ENCODE peak calls at places on chromosomes 12 and 14, in seven cellular contexts. One of them, this sample, is unnamed.

GRCh38 chr12:34286934-34287333 is 264.6 kb downstream of the ALG10 start:
- DNase-seq in endothelial cell of umbilical vein: no peak
- DNase-seq in osteocyte: peak; percentile 75
- DNase-seq in astrocyte of the spinal cord: no peak
- DNase-seq in A549: no peak
- DNase-seq in left ventricle myocardium inferior: no peak
- DNase-seq in MCF 10A: no peak
- DNase-seq in this sample: no peak

GRCh38 chr12:9649532-9649940 is 20.0 kb upstream of the CLEC2D start:
- DNase-seq in MCF 10A: peak; percentile 60
- DNase-seq in A549: no peak
- DNase-seq in osteocyte: no peak
- DNase-seq in endothelial cell of umbilical vein: no peak
- DNase-seq in astrocyte of the spinal cord: peak; percentile 8
- DNase-seq in left ventricle myocardium inferior: no peak
- DNase-seq in this sample: no peak

GRCh38 chr14:36111822-36112583 is 64.5 kb downstream of the PTCSC3 start:
- DNase-seq in MCF 10A: no peak
- DNase-seq in osteocyte: no peak
- DNase-seq in endothelial cell of umbilical vein: no peak
- DNase-seq in A549: no peak
- DNase-seq in astrocyte of the spinal cord: no peak
- DNase-seq in left ventricle myocardium inferior: no peak
- DNase-seq in this sample: no peak

GRCh38 chr14:92360666-92361370 is 37.9 kb downstream of the SLC24A4 start:
- DNase-seq in A549: no peak
- DNase-seq in osteocyte: no peak
- DNase-seq in left ventricle myocardium inferior: no peak
- DNase-seq in MCF 10A: no peak
- DNase-seq in endothelial cell of umbilical vein: no peak
- DNase-seq in astrocyte of the spinal cord: no peak
- DNase-seq in this sample: no peak

GRCh38 chr14:78710963-78711362 is 540.8 kb downstream of the NRXN3 start:
- DNase-seq in left ventricle myocardium inferior: no peak
- DNase-seq in astrocyte of the spinal cord: no peak
- DNase-seq in osteocyte: no peak
- DNase-seq in endothelial cell of umbilical vein: no peak
- DNase-seq in A549: no peak
- DNase-seq in MCF 10A: no peak
- DNase-seq in this sample: no peak

GRCh38 chr14:56081139-56081538 is 37.1 kb upstream of the PELI2 start:
- DNase-seq in A549: no peak
- DNase-seq in left ventricle myocardium inferior: no peak
- DNase-seq in osteocyte: no peak
- DNase-seq in endothelial cell of umbilical vein: no peak
- DNase-seq in MCF 10A: no peak
- DNase-seq in astrocyte of the spinal cord: no peak
- DNase-seq in this sample: no peak

GRCh38 chr12:124030510-124030909 is 57.5 kb downstream of the ZNF664 start:
- DNase-seq in osteocyte: no peak
- DNase-seq in A549: no peak
- DNase-seq in endothelial cell of umbilical vein: peak; percentile 33
- DNase-seq in MCF 10A: peak; percentile 13
- DNase-seq in astrocyte of the spinal cord: peak; percentile 61
- DNase-seq in left ventricle myocardium inferior: no peak
- DNase-seq in this sample: peak; percentile 40

GRCh38 chr12:108643941-108644742 is 10.4 kb upstream of the SELPLG start:
- DNase-seq in endothelial cell of umbilical vein: peak; percentile 92
- DNase-seq in left ventricle myocardium inferior: no peak
- DNase-seq in osteocyte: no peak
- DNase-seq in astrocyte of the spinal cord: peak; percentile 70
- DNase-seq in MCF 10A: peak; percentile 80
- DNase-seq in A549: peak; percentile 58
- DNase-seq in this sample: no peak

GRCh38 chr12:5083955-5084849 is 40.5 kb downstream of the KCNA5 start:
- DNase-seq in astrocyte of the spinal cord: peak; percentile 73
- DNase-seq in endothelial cell of umbilical vein: peak; percentile 59
- DNase-seq in MCF 10A: peak; percentile 33
- DNase-seq in A549: peak; percentile 63
- DNase-seq in osteocyte: peak; percentile 30
- DNase-seq in left ventricle myocardium inferior: no peak
- DNase-seq in this sample: no peak

GRCh38 chr14:24266344-24267244 is 3.6 kb upstream of the TGM1 start:
- DNase-seq in astrocyte of the spinal cord: no peak
- DNase-seq in A549: no peak
- DNase-seq in MCF 10A: no peak
- DNase-seq in osteocyte: no peak
- DNase-seq in endothelial cell of umbilical vein: no peak
- DNase-seq in left ventricle myocardium inferior: no peak
- DNase-seq in this sample: no peak

GRCh38 chr12:109053382-109054123 is 1.2 kb downstream of the USP30 start:
- DNase-seq in osteocyte: no peak
- DNase-seq in astrocyte of the spinal cord: no peak
- DNase-seq in A549: no peak
- DNase-seq in left ventricle myocardium inferior: no peak
- DNase-seq in endothelial cell of umbilical vein: no peak
- DNase-seq in MCF 10A: peak; percentile 0
- DNase-seq in this sample: no peak

DNA sequence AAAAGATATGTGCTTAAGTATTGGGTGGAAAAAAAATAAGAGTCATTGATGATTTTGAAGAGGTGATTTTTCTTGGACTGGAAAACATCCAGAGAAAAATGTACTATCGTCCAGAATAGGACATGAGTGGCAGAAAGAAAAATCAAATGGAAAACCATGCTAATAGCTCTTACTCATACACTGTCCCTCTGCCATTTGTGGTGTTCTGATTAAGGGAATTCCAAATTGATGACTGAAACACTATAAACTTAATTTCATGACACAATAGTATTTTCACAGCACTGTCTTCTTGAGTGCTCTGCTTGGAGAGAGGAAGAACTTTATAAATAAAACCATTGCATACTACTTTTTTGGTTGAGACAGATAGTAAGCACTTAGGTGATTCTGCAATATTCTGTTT is 72.4 kb downstream of the USP15 start:
- DNase-seq in MCF 10A: peak; percentile 11
- DNase-seq in astrocyte of the spinal cord: peak; percentile 69
- DNase-seq in endothelial cell of umbilical vein: no peak
- DNase-seq in A549: no peak
- DNase-seq in left ventricle myocardium inferior: no peak
- DNase-seq in osteocyte: no peak
- DNase-seq in this sample: no peak
- TF ChIP-seq CTCF in MCF 10A: no peak
- TF ChIP-seq CTCF in astrocyte of the spinal cord: no peak
- TF ChIP-seq CTCF in endothelial cell of umbilical vein: no peak
- TF ChIP-seq CTCF in A549: no peak
- TF ChIP-seq CTCF in left ventricle myocardium inferior: no peak
- TF ChIP-seq CTCF in osteocyte: no peak
- TF ChIP-seq CTCF in this sample: no peak

DNA sequence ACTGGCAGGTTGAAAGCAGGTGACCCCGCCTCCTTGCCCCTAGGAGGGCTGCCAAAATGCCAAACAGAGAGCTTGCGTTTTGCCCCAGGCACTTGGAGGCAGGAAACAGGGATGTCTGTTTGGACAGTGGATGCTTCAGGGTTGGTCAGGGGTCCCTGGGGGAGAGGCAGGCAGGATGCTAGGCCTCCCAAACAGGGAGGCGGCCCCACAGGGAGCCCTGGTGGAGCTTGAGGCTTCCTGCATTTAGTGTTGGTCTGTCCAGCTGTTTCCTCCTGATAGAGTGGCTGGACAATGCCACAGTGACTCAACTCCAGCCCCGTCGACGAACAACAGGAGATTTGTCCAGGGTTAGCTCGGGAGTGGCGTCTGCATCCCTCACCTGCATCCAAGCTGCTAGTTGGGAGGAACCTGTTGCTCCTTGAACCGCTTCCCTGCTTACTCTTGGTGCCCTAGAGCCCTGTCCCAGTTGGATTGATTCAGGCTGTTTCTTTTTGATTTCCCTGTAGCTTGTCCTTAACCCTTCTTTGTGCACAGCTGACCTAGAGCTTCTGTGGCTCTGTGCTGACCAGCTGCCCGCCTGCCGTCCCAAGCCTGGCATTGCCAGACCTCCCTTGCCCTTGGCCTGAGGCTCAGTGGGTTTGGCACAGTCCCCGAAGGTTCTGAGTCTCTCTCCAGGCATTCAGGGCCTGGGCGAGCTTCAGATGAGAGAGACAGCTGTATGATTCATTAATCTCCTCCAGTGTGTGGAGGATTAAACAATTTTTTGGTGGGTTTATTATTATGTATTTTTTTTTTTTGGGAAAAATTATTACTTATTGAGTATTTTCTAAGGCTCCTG is 45.9 kb downstream of the TSPAN9 start:
- DNase-seq in endothelial cell of umbilical vein: peak; percentile 98
- DNase-seq in MCF 10A: peak; percentile 89
- DNase-seq in left ventricle myocardium inferior: peak; percentile 65
- DNase-seq in osteocyte: no peak
- DNase-seq in astrocyte of the spinal cord: peak; percentile 81
- DNase-seq in A549: no peak
- DNase-seq in this sample: peak; percentile 78
- TF ChIP-seq CTCF in endothelial cell of umbilical vein: peak; percentile 15
- TF ChIP-seq CTCF in MCF 10A: no peak
- TF ChIP-seq CTCF in left ventricle myocardium inferior: peak; percentile 40
- TF ChIP-seq CTCF in osteocyte: peak; percentile 33
- TF ChIP-seq CTCF in astrocyte of the spinal cord: peak; percentile 21
- TF ChIP-seq CTCF in A549: no peak
- TF ChIP-seq CTCF in this sample: peak; percentile 12

GRCh38 chr12:53489242-53489915 is 9.9 kb downstream of the MAP3K12 start:
- DNase-seq in MCF 10A: no peak
- DNase-seq in A549: no peak
- DNase-seq in endothelial cell of umbilical vein: no peak
- DNase-seq in osteocyte: no peak
- DNase-seq in astrocyte of the spinal cord: no peak
- DNase-seq in left ventricle myocardium inferior: no peak
- DNase-seq in this sample: no peak

GRCh38 chr12:53492188-53492587 is 7.1 kb downstream of the MAP3K12 start:
- DNase-seq in left ventricle myocardium inferior: no peak
- DNase-seq in osteocyte: no peak
- DNase-seq in MCF 10A: no peak
- DNase-seq in A549: no peak
- DNase-seq in astrocyte of the spinal cord: no peak
- DNase-seq in endothelial cell of umbilical vein: no peak
- DNase-seq in this sample: no peak

GRCh38 chr12:53495903-53496751 is 3.1 kb downstream of the MAP3K12 start:
- DNase-seq in MCF 10A: no peak
- DNase-seq in astrocyte of the spinal cord: peak; percentile 58
- DNase-seq in endothelial cell of umbilical vein: no peak
- DNase-seq in osteocyte: no peak
- DNase-seq in left ventricle myocardium inferior: no peak
- DNase-seq in A549: peak; percentile 36
- DNase-seq in this sample: no peak

GRCh38 chr12:53493610-53494391 is 5.5 kb downstream of the MAP3K12 start:
- DNase-seq in astrocyte of the spinal cord: no peak
- DNase-seq in osteocyte: no peak
- DNase-seq in A549: no peak
- DNase-seq in left ventricle myocardium inferior: no peak
- DNase-seq in MCF 10A: no peak
- DNase-seq in endothelial cell of umbilical vein: no peak
- DNase-seq in this sample: no peak

GRCh38 chr12:53492830-53493609 is 6.2 kb downstream of the MAP3K12 start:
- DNase-seq in left ventricle myocardium inferior: peak; percentile 92
- DNase-seq in astrocyte of the spinal cord: peak; percentile 90
- DNase-seq in osteocyte: peak; percentile 97
- DNase-seq in endothelial cell of umbilical vein: peak; percentile 93
- DNase-seq in MCF 10A: peak; percentile 84
- DNase-seq in A549: peak; percentile 72
- DNase-seq in this sample: peak; percentile 94
- TF ChIP-seq CTCF in left ventricle myocardium inferior: no peak
- TF ChIP-seq CTCF in astrocyte of the spinal cord: no peak
- TF ChIP-seq CTCF in osteocyte: no peak
- TF ChIP-seq CTCF in endothelial cell of umbilical vein: no peak
- TF ChIP-seq CTCF in MCF 10A: no peak
- TF ChIP-seq CTCF in A549: no peak
- TF ChIP-seq CTCF in this sample: no peak

GRCh38 chr12:70482764-70483163 is 116.7 kb downstream of the KCNMB4 start:
- DNase-seq in MCF 10A: no peak
- DNase-seq in osteocyte: no peak
- DNase-seq in endothelial cell of umbilical vein: no peak
- DNase-seq in left ventricle myocardium inferior: no peak
- DNase-seq in astrocyte of the spinal cord: no peak
- DNase-seq in A549: no peak
- DNase-seq in this sample: no peak

GRCh38 chr12:70485704-70486103 is 119.6 kb downstream of the KCNMB4 start:
- DNase-seq in left ventricle myocardium inferior: no peak
- DNase-seq in astrocyte of the spinal cord: no peak
- DNase-seq in osteocyte: no peak
- DNase-seq in endothelial cell of umbilical vein: no peak
- DNase-seq in A549: no peak
- DNase-seq in MCF 10A: no peak
- DNase-seq in this sample: no peak

GRCh38 chr12:70487440-70487839 is 121.3 kb downstream of the KCNMB4 start:
- DNase-seq in osteocyte: no peak
- DNase-seq in astrocyte of the spinal cord: no peak
- DNase-seq in left ventricle myocardium inferior: no peak
- DNase-seq in MCF 10A: no peak
- DNase-seq in A549: no peak
- DNase-seq in endothelial cell of umbilical vein: no peak
- DNase-seq in this sample: no peak

GRCh38 chr12:70486588-70486987 is 120.5 kb downstream of the KCNMB4 start:
- DNase-seq in MCF 10A: no peak
- DNase-seq in left ventricle myocardium inferior: no peak
- DNase-seq in astrocyte of the spinal cord: no peak
- DNase-seq in endothelial cell of umbilical vein: no peak
- DNase-seq in A549: no peak
- DNase-seq in osteocyte: no peak
- DNase-seq in this sample: no peak

DNA sequence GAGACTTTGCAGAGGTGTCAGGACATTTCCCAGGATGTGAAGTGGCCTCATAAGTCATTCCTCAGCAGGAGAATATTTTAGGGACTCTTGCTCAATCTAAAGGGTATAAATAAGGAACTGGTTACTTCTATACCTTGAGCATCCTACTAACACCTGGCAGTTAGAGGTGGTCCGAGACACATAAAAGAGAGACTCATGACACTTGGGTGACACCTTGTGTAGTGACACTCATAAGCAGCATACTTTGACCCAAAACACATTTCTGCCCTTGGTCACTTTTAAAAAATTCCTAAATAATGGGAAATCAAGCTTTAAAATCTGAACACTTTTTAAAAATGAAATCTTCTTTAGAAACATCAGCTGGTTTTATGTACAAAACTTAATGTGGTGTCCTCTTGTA is 118.4 kb downstream of the KCNMB4 start:
- DNase-seq in osteocyte: no peak
- DNase-seq in MCF 10A: no peak
- DNase-seq in astrocyte of the spinal cord: no peak
- DNase-seq in A549: no peak
- DNase-seq in endothelial cell of umbilical vein: no peak
- DNase-seq in left ventricle myocardium inferior: no peak
- DNase-seq in this sample: no peak
- TF ChIP-seq CTCF in osteocyte: no peak
- TF ChIP-seq CTCF in MCF 10A: no peak
- TF ChIP-seq CTCF in astrocyte of the spinal cord: no peak
- TF ChIP-seq CTCF in A549: no peak
- TF ChIP-seq CTCF in endothelial cell of umbilical vein: no peak
- TF ChIP-seq CTCF in left ventricle myocardium inferior: no peak
- TF ChIP-seq CTCF in this sample: no peak

This sample was measured in heart left ventricle.